ENCODE peak calls at places on chromosomes 16 and 17, in nine cellular contexts. One of them, this sample, is unnamed.

GRCh38 chr17:38747385-38748328 is 479 bp downstream of the PCGF2 start:
- DNase-seq in skeletal muscle cell: no peak
- DNase-seq in lower leg skin: peak; percentile 89
- DNase-seq in stimulated activated CD4-positive, alpha-beta T cell treated with anti-CD3 and anti-CD28 coated beads, Interleukin-4, amount 100 ng/mL, for 48 hours: no peak
- DNase-seq in AG09309: no peak
- DNase-seq in KBM-7: no peak
- DNase-seq in stimulated activated CD8-positive, alpha-beta memory T cell treated with anti-CD3 and anti-CD28 coated beads, Interleukin-2, amount 100 ng/mL, for 1 hour: no peak
- DNase-seq in PC-3: no peak
- DNase-seq in prostate gland: peak; percentile 65
- DNase-seq in this sample: no peak

GRCh38 chr17:47946929-47947397 is 5.6 kb downstream of the PNPO start:
- DNase-seq in skeletal muscle cell: peak; percentile 42
- DNase-seq in lower leg skin: peak; percentile 92
- DNase-seq in stimulated activated CD4-positive, alpha-beta T cell treated with anti-CD3 and anti-CD28 coated beads, Interleukin-4, amount 100 ng/mL, for 48 hours: peak; percentile 77
- DNase-seq in AG09309: no peak
- DNase-seq in KBM-7: peak; percentile 80
- DNase-seq in stimulated activated CD8-positive, alpha-beta memory T cell treated with anti-CD3 and anti-CD28 coated beads, Interleukin-2, amount 100 ng/mL, for 1 hour: peak; percentile 53
- DNase-seq in PC-3: peak; percentile 99
- DNase-seq in prostate gland: peak; percentile 91
- DNase-seq in this sample: peak; percentile 89

GRCh38 chr17:671076-671762 is 43.4 kb downstream of the VPS53 start:
- DNase-seq in skeletal muscle cell: no peak
- DNase-seq in lower leg skin: no peak
- DNase-seq in stimulated activated CD4-positive, alpha-beta T cell treated with anti-CD3 and anti-CD28 coated beads, Interleukin-4, amount 100 ng/mL, for 48 hours: no peak
- DNase-seq in AG09309: no peak
- DNase-seq in KBM-7: no peak
- DNase-seq in stimulated activated CD8-positive, alpha-beta memory T cell treated with anti-CD3 and anti-CD28 coated beads, Interleukin-2, amount 100 ng/mL, for 1 hour: no peak
- DNase-seq in PC-3: no peak
- DNase-seq in prostate gland: no peak
- DNase-seq in this sample: no peak

GRCh38 chr16:73572135-73572534 is 524.2 kb upstream of the ZFHX3 start:
- DNase-seq in skeletal muscle cell: no peak
- DNase-seq in lower leg skin: no peak
- DNase-seq in stimulated activated CD4-positive, alpha-beta T cell treated with anti-CD3 and anti-CD28 coated beads, Interleukin-4, amount 100 ng/mL, for 48 hours: no peak
- DNase-seq in AG09309: no peak
- DNase-seq in KBM-7: no peak
- DNase-seq in stimulated activated CD8-positive, alpha-beta memory T cell treated with anti-CD3 and anti-CD28 coated beads, Interleukin-2, amount 100 ng/mL, for 1 hour: no peak
- DNase-seq in PC-3: peak; percentile 23
- DNase-seq in prostate gland: peak; percentile 63
- DNase-seq in this sample: no peak

GRCh38 chr16:66459878-66460277 is 32.8 kb downstream of the BEAN1 start:
- DNase-seq in skeletal muscle cell: no peak
- DNase-seq in lower leg skin: peak; percentile 72
- DNase-seq in stimulated activated CD4-positive, alpha-beta T cell treated with anti-CD3 and anti-CD28 coated beads, Interleukin-4, amount 100 ng/mL, for 48 hours: no peak
- DNase-seq in AG09309: no peak
- DNase-seq in KBM-7: no peak
- DNase-seq in stimulated activated CD8-positive, alpha-beta memory T cell treated with anti-CD3 and anti-CD28 coated beads, Interleukin-2, amount 100 ng/mL, for 1 hour: no peak
- DNase-seq in PC-3: no peak
- DNase-seq in prostate gland: no peak
- DNase-seq in this sample: no peak

GRCh38 chr17:58086953-58087352 is 3.7 kb downstream of the DYNLL2 start:
- DNase-seq in skeletal muscle cell: no peak
- DNase-seq in lower leg skin: no peak
- DNase-seq in stimulated activated CD4-positive, alpha-beta T cell treated with anti-CD3 and anti-CD28 coated beads, Interleukin-4, amount 100 ng/mL, for 48 hours: no peak
- DNase-seq in AG09309: no peak
- DNase-seq in KBM-7: no peak
- DNase-seq in stimulated activated CD8-positive, alpha-beta memory T cell treated with anti-CD3 and anti-CD28 coated beads, Interleukin-2, amount 100 ng/mL, for 1 hour: no peak
- DNase-seq in PC-3: no peak
- DNase-seq in prostate gland: no peak
- DNase-seq in this sample: no peak

GRCh38 chr17:67246648-67247415 is 1.8 kb upstream of the HELZ start:
- DNase-seq in skeletal muscle cell: no peak
- DNase-seq in lower leg skin: peak; percentile 87
- DNase-seq in stimulated activated CD4-positive, alpha-beta T cell treated with anti-CD3 and anti-CD28 coated beads, Interleukin-4, amount 100 ng/mL, for 48 hours: no peak
- DNase-seq in AG09309: no peak
- DNase-seq in KBM-7: no peak
- DNase-seq in stimulated activated CD8-positive, alpha-beta memory T cell treated with anti-CD3 and anti-CD28 coated beads, Interleukin-2, amount 100 ng/mL, for 1 hour: no peak
- DNase-seq in PC-3: peak; percentile 98
- DNase-seq in prostate gland: peak; percentile 65
- DNase-seq in this sample: peak; percentile 37

GRCh38 chr17:17051791-17052461 is 9.7 kb downstream of the MPRIP start:
- DNase-seq in skeletal muscle cell: no peak
- DNase-seq in lower leg skin: peak; percentile 85
- DNase-seq in stimulated activated CD4-positive, alpha-beta T cell treated with anti-CD3 and anti-CD28 coated beads, Interleukin-4, amount 100 ng/mL, for 48 hours: no peak
- DNase-seq in AG09309: no peak
- DNase-seq in KBM-7: peak; percentile 61
- DNase-seq in stimulated activated CD8-positive, alpha-beta memory T cell treated with anti-CD3 and anti-CD28 coated beads, Interleukin-2, amount 100 ng/mL, for 1 hour: no peak
- DNase-seq in PC-3: no peak
- DNase-seq in prostate gland: no peak
- DNase-seq in this sample: no peak

GRCh38 chr17:77801545-77802332 is 156.8 kb upstream of the TNRC6C start:
- DNase-seq in skeletal muscle cell: no peak
- DNase-seq in lower leg skin: no peak
- DNase-seq in stimulated activated CD4-positive, alpha-beta T cell treated with anti-CD3 and anti-CD28 coated beads, Interleukin-4, amount 100 ng/mL, for 48 hours: no peak
- DNase-seq in AG09309: no peak
- DNase-seq in KBM-7: no peak
- DNase-seq in stimulated activated CD8-positive, alpha-beta memory T cell treated with anti-CD3 and anti-CD28 coated beads, Interleukin-2, amount 100 ng/mL, for 1 hour: no peak
- DNase-seq in PC-3: no peak
- DNase-seq in prostate gland: no peak
- DNase-seq in this sample: no peak